ENCODE peak calls at places on chromosome 4, in six cellular contexts. One of them, this sample, is unnamed.

GRCh38 chr4:83219344-83219990 is 65.1 kb downstream of the COQ2 start:
- DNase-seq in stimulated activated CD8-positive, alpha-beta memory T cell treated with anti-CD3 and anti-CD28 coated beads, Interleukin-4, amount 100 ng/mL, for 1 hour: no peak
- DNase-seq in IMR-90: no peak
- DNase-seq in GM04504: peak; percentile 64
- DNase-seq in head of caudate nucleus: peak; percentile 29
- DNase-seq in lower lobe of right lung: peak; percentile 57
- DNase-seq in this sample: no peak

GRCh38 chr4:14856076-14856926 is 146.0 kb upstream of the CPEB2 start:
- DNase-seq in stimulated activated CD8-positive, alpha-beta memory T cell treated with anti-CD3 and anti-CD28 coated beads, Interleukin-4, amount 100 ng/mL, for 1 hour: no peak
- DNase-seq in IMR-90: peak; percentile 100
- DNase-seq in GM04504: peak; percentile 93
- DNase-seq in head of caudate nucleus: no peak
- DNase-seq in lower lobe of right lung: peak; percentile 63
- DNase-seq in this sample: peak; percentile 93

GRCh38 chr4:123667496-123667895 is 270.9 kb downstream of the SPRY1 start:
- DNase-seq in stimulated activated CD8-positive, alpha-beta memory T cell treated with anti-CD3 and anti-CD28 coated beads, Interleukin-4, amount 100 ng/mL, for 1 hour: no peak
- DNase-seq in IMR-90: peak; percentile 93
- DNase-seq in GM04504: no peak
- DNase-seq in head of caudate nucleus: no peak
- DNase-seq in lower lobe of right lung: no peak
- DNase-seq in this sample: no peak

GRCh38 chr4:38857354-38858096 is 908 bp upstream of the TLR6 start:
- DNase-seq in stimulated activated CD8-positive, alpha-beta memory T cell treated with anti-CD3 and anti-CD28 coated beads, Interleukin-4, amount 100 ng/mL, for 1 hour: no peak
- DNase-seq in IMR-90: peak; percentile 94
- DNase-seq in GM04504: peak; percentile 64
- DNase-seq in head of caudate nucleus: peak; percentile 30
- DNase-seq in lower lobe of right lung: no peak
- DNase-seq in this sample: peak; percentile 88

GRCh38 chr4:13876151-13876550 is 248.6 kb upstream of the BOD1L1 start:
- DNase-seq in stimulated activated CD8-positive, alpha-beta memory T cell treated with anti-CD3 and anti-CD28 coated beads, Interleukin-4, amount 100 ng/mL, for 1 hour: no peak
- DNase-seq in IMR-90: no peak
- DNase-seq in GM04504: no peak
- DNase-seq in head of caudate nucleus: no peak
- DNase-seq in lower lobe of right lung: no peak
- DNase-seq in this sample: no peak

GRCh38 chr4:76673361-76673760 is 224.6 kb downstream of the SOWAHB start:
- DNase-seq in stimulated activated CD8-positive, alpha-beta memory T cell treated with anti-CD3 and anti-CD28 coated beads, Interleukin-4, amount 100 ng/mL, for 1 hour: no peak
- DNase-seq in IMR-90: no peak
- DNase-seq in GM04504: no peak
- DNase-seq in head of caudate nucleus: no peak
- DNase-seq in lower lobe of right lung: no peak
- DNase-seq in this sample: no peak

GRCh38 chr4:25535278-25535677 is 120.4 kb upstream of the SLC34A2 start:
- DNase-seq in stimulated activated CD8-positive, alpha-beta memory T cell treated with anti-CD3 and anti-CD28 coated beads, Interleukin-4, amount 100 ng/mL, for 1 hour: no peak
- DNase-seq in IMR-90: no peak
- DNase-seq in GM04504: no peak
- DNase-seq in head of caudate nucleus: no peak
- DNase-seq in lower lobe of right lung: no peak
- DNase-seq in this sample: no peak

GRCh38 chr4:74014332-74014731 is 15.9 kb upstream of the CXCL5 start:
- DNase-seq in stimulated activated CD8-positive, alpha-beta memory T cell treated with anti-CD3 and anti-CD28 coated beads, Interleukin-4, amount 100 ng/mL, for 1 hour: no peak
- DNase-seq in IMR-90: peak; percentile 12
- DNase-seq in GM04504: no peak
- DNase-seq in head of caudate nucleus: no peak
- DNase-seq in lower lobe of right lung: no peak
- DNase-seq in this sample: no peak

GRCh38 chr4:7364979-7365378 is 69.8 kb downstream of the PSAPL1 start:
- DNase-seq in stimulated activated CD8-positive, alpha-beta memory T cell treated with anti-CD3 and anti-CD28 coated beads, Interleukin-4, amount 100 ng/mL, for 1 hour: no peak
- DNase-seq in IMR-90: no peak
- DNase-seq in GM04504: no peak
- DNase-seq in head of caudate nucleus: peak; percentile 36
- DNase-seq in lower lobe of right lung: peak; percentile 86
- DNase-seq in this sample: no peak

GRCh38 chr4:53089940-53090729 is 228.0 kb downstream of the RASL11B start:
- DNase-seq in stimulated activated CD8-positive, alpha-beta memory T cell treated with anti-CD3 and anti-CD28 coated beads, Interleukin-4, amount 100 ng/mL, for 1 hour: no peak
- DNase-seq in IMR-90: no peak
- DNase-seq in GM04504: peak; percentile 75
- DNase-seq in head of caudate nucleus: no peak
- DNase-seq in lower lobe of right lung: no peak
- DNase-seq in this sample: no peak

GRCh38 chr4:93313207-93313606 is 515.3 kb upstream of the ATOH1 start:
- DNase-seq in stimulated activated CD8-positive, alpha-beta memory T cell treated with anti-CD3 and anti-CD28 coated beads, Interleukin-4, amount 100 ng/mL, for 1 hour: no peak
- DNase-seq in IMR-90: peak; percentile 41
- DNase-seq in GM04504: no peak
- DNase-seq in head of caudate nucleus: no peak
- DNase-seq in lower lobe of right lung: no peak
- DNase-seq in this sample: no peak

GRCh38 chr4:41176357-41176756 is 38.0 kb downstream of the APBB2 start:
- DNase-seq in stimulated activated CD8-positive, alpha-beta memory T cell treated with anti-CD3 and anti-CD28 coated beads, Interleukin-4, amount 100 ng/mL, for 1 hour: no peak
- DNase-seq in IMR-90: peak; percentile 81
- DNase-seq in GM04504: no peak
- DNase-seq in head of caudate nucleus: no peak
- DNase-seq in lower lobe of right lung: no peak
- DNase-seq in this sample: no peak

GRCh38 chr4:165077034-165077578 is 23.4 kb downstream of the TRIM75 start:
- DNase-seq in stimulated activated CD8-positive, alpha-beta memory T cell treated with anti-CD3 and anti-CD28 coated beads, Interleukin-4, amount 100 ng/mL, for 1 hour: no peak
- DNase-seq in IMR-90: no peak
- DNase-seq in GM04504: no peak
- DNase-seq in head of caudate nucleus: no peak
- DNase-seq in lower lobe of right lung: no peak
- DNase-seq in this sample: no peak

GRCh38 chr4:121189811-121190210 is 25.7 kb upstream of the TNIP3 start:
- DNase-seq in stimulated activated CD8-positive, alpha-beta memory T cell treated with anti-CD3 and anti-CD28 coated beads, Interleukin-4, amount 100 ng/mL, for 1 hour: no peak
- DNase-seq in IMR-90: no peak
- DNase-seq in GM04504: no peak
- DNase-seq in head of caudate nucleus: no peak
- DNase-seq in lower lobe of right lung: no peak
- DNase-seq in this sample: no peak

GRCh38 chr4:31375936-31376335 is 655.8 kb downstream of the PCDH7 start:
- DNase-seq in stimulated activated CD8-positive, alpha-beta memory T cell treated with anti-CD3 and anti-CD28 coated beads, Interleukin-4, amount 100 ng/mL, for 1 hour: no peak
- DNase-seq in IMR-90: no peak
- DNase-seq in GM04504: no peak
- DNase-seq in head of caudate nucleus: no peak
- DNase-seq in lower lobe of right lung: no peak
- DNase-seq in this sample: no peak

GRCh38 chr4:40548256-40548655 is 81.4 kb downstream of the RBM47 start:
- DNase-seq in stimulated activated CD8-positive, alpha-beta memory T cell treated with anti-CD3 and anti-CD28 coated beads, Interleukin-4, amount 100 ng/mL, for 1 hour: no peak
- DNase-seq in IMR-90: peak; percentile 45
- DNase-seq in GM04504: no peak
- DNase-seq in head of caudate nucleus: no peak
- DNase-seq in lower lobe of right lung: no peak
- DNase-seq in this sample: no peak

GRCh38 chr4:749771-750666 is 44.4 kb downstream of the PCGF3 start:
- DNase-seq in stimulated activated CD8-positive, alpha-beta memory T cell treated with anti-CD3 and anti-CD28 coated beads, Interleukin-4, amount 100 ng/mL, for 1 hour: no peak
- DNase-seq in IMR-90: peak; percentile 20
- DNase-seq in GM04504: no peak
- DNase-seq in head of caudate nucleus: no peak
- DNase-seq in lower lobe of right lung: no peak
- DNase-seq in this sample: peak; percentile 77

GRCh38 chr4:119237642-119238041 is 25.1 kb downstream of the USP53 start:
- DNase-seq in stimulated activated CD8-positive, alpha-beta memory T cell treated with anti-CD3 and anti-CD28 coated beads, Interleukin-4, amount 100 ng/mL, for 1 hour: no peak
- DNase-seq in IMR-90: no peak
- DNase-seq in GM04504: no peak
- DNase-seq in head of caudate nucleus: no peak
- DNase-seq in lower lobe of right lung: no peak
- DNase-seq in this sample: no peak

GRCh38 chr4:119730644-119730995 is 102.0 kb upstream of the PDE5A start:
- DNase-seq in stimulated activated CD8-positive, alpha-beta memory T cell treated with anti-CD3 and anti-CD28 coated beads, Interleukin-4, amount 100 ng/mL, for 1 hour: no peak
- DNase-seq in IMR-90: peak; percentile 21
- DNase-seq in GM04504: no peak
- DNase-seq in head of caudate nucleus: no peak
- DNase-seq in lower lobe of right lung: no peak
- DNase-seq in this sample: no peak

GRCh38 chr4:159498371-159499115 is 395.7 kb downstream of the RAPGEF2 start:
- DNase-seq in stimulated activated CD8-positive, alpha-beta memory T cell treated with anti-CD3 and anti-CD28 coated beads, Interleukin-4, amount 100 ng/mL, for 1 hour: no peak
- DNase-seq in IMR-90: no peak
- DNase-seq in GM04504: no peak
- DNase-seq in head of caudate nucleus: no peak
- DNase-seq in lower lobe of right lung: no peak
- DNase-seq in this sample: no peak

This sample was measured in astrocyte of the cerebellum.